ENCODE peak calls at places on chromosomes 12 and 14, in five cellular contexts. H is WTC11; G is astrocyte of the spinal cord; T is activated T-helper 1 cell treated with anti-CD3 and anti-CD28 coated beads, Interleukin-2, amount 50 U/mL, for 16 hours; N is stimulated activated CD4-positive, alpha-beta T cell treated with anti-CD3 and anti-CD28 coated beads, Interleukin-15, amount 100 ng/mL, for 1 hour. Y is an unnamed sample.

GRCh38 chr12:53073881-53074280 is 5.3 kb downstream of the SPRYD3 start:
- DNase-seq in H (no peak), G (no peak), T (no peak), N (no peak), Y (no peak)

GRCh38 chr14:47917344-47917954 is 242.0 kb upstream of the MDGA2 start:
- DNase-seq in H (peak), G (peak), T (no peak), N (no peak), Y (no peak)

GRCh38 chr14:61567838-61568571 is 127.3 kb upstream of the HIF1A start:
- DNase-seq in H (no peak), G (no peak), T (no peak), N (no peak), Y (no peak)

GRCh38 chr12:118498171-118498570 is 121.8 kb downstream of the SUDS3 start:
- DNase-seq in H (no peak), G (no peak), T (no peak), N (no peak), Y (no peak)

GRCh38 chr14:54503476-54503875 is 6.2 kb upstream of the CGRRF1 start:
- DNase-seq in H (no peak), G (peak), T (no peak), N (no peak), Y (no peak)

GRCh38 chr14:61557262-61557661 is 138.1 kb upstream of the HIF1A start:
- DNase-seq in H (no peak), G (no peak), T (no peak), N (no peak), Y (no peak)

GRCh38 chr12:108312885-108313203 is 26.3 kb downstream of the CMKLR1 start:
- DNase-seq in H (no peak), G (no peak), T (no peak), N (no peak), Y (no peak)

GRCh38 chr14:38074754-38075153 is 132.9 kb upstream of the SSTR1 start:
- DNase-seq in H (no peak), G (no peak), T (no peak), N (no peak), Y (no peak)

GRCh38 chr12:68497702-68498101 is 113.0 kb upstream of the RAP1B start:
- DNase-seq in H (no peak), G (peak), T (no peak), N (no peak), Y (no peak)

GRCh38 chr12:64893961-64894360 is 69.5 kb downstream of the TBC1D30 start:
- DNase-seq in H (no peak), G (peak), T (no peak), N (no peak), Y (no peak)

GRCh38 chr12:64918288-64918687 is 93.8 kb downstream of the TBC1D30 start:
- DNase-seq in H (no peak), G (no peak), T (no peak), N (no peak), Y (no peak)

GRCh38 chr14:22735096-22735495 is 31.4 kb upstream of the OXA1L start:
- DNase-seq in H (no peak), G (no peak), T (no peak), N (no peak), Y (no peak)

GRCh38 chr12:51847830-51848727 is at the start of gene FIGNL2:
- DNase-seq in H (peak), G (no peak), T (no peak), N (no peak), Y (no peak)

GRCh38 chr14:61368061-61368710 is 46.8 kb downstream of the PRKCH start:
- DNase-seq in H (no peak), G (no peak), T (no peak), N (no peak), Y (no peak)